ENCODE peak calls at places on chromosome 3, in nine cellular contexts. One of them, this sample, is unnamed.

GRCh38 chr3:85162905-85163304 is 204.1 kb downstream of the CADM2 start:
- DNase-seq in hepatocyte: no peak
- DNase-seq in neural progenitor cell: no peak
- DNase-seq in MM.1S: no peak
- DNase-seq in HCT116: no peak
- DNase-seq in OCI-LY7: no peak
- DNase-seq in PC-3: no peak
- DNase-seq in SK-N-SH: no peak
- DNase-seq in GM23338: no peak
- DNase-seq in this sample: no peak

GRCh38 chr3:197466586-197467399 is 89.0 kb downstream of the BDH1 start:
- DNase-seq in hepatocyte: peak; percentile 38
- DNase-seq in neural progenitor cell: no peak
- DNase-seq in MM.1S: no peak
- DNase-seq in HCT116: no peak
- DNase-seq in OCI-LY7: no peak
- DNase-seq in PC-3: peak; percentile 55
- DNase-seq in SK-N-SH: peak; percentile 78
- DNase-seq in GM23338: no peak
- DNase-seq in this sample: peak; percentile 87

GRCh38 chr3:146464005-146464595 is 5.3 kb downstream of the PLSCR2 start:
- DNase-seq in hepatocyte: no peak
- DNase-seq in neural progenitor cell: no peak
- DNase-seq in MM.1S: no peak
- DNase-seq in HCT116: no peak
- DNase-seq in OCI-LY7: no peak
- DNase-seq in PC-3: peak; percentile 76
- DNase-seq in SK-N-SH: no peak
- DNase-seq in GM23338: no peak
- DNase-seq in this sample: peak; percentile 72

GRCh38 chr3:147413712-147414325 is 4.7 kb downstream of the ZIC1 start:
- DNase-seq in hepatocyte: no peak
- DNase-seq in neural progenitor cell: peak; percentile 58
- DNase-seq in MM.1S: peak; percentile 12
- DNase-seq in HCT116: no peak
- DNase-seq in OCI-LY7: no peak
- DNase-seq in PC-3: no peak
- DNase-seq in SK-N-SH: no peak
- DNase-seq in GM23338: peak; percentile 83
- DNase-seq in this sample: no peak

GRCh38 chr3:32842531-32842931 is 24.7 kb downstream of the TRIM71 start:
- DNase-seq in hepatocyte: no peak
- DNase-seq in neural progenitor cell: no peak
- DNase-seq in MM.1S: peak; percentile 51
- DNase-seq in HCT116: no peak
- DNase-seq in OCI-LY7: peak; percentile 12
- DNase-seq in PC-3: peak; percentile 11
- DNase-seq in SK-N-SH: no peak
- DNase-seq in GM23338: no peak
- DNase-seq in this sample: no peak

GRCh38 chr3:136751259-136752045 is 726 bp downstream of the STAG1 start:
- DNase-seq in hepatocyte: peak; percentile 86
- DNase-seq in neural progenitor cell: peak; percentile 94
- DNase-seq in MM.1S: peak; percentile 69
- DNase-seq in HCT116: no peak
- DNase-seq in OCI-LY7: peak; percentile 80
- DNase-seq in PC-3: peak; percentile 54
- DNase-seq in SK-N-SH: peak; percentile 86
- DNase-seq in GM23338: peak; percentile 79
- DNase-seq in this sample: peak; percentile 84

GRCh38 chr3:71926242-71926560 is 141.3 kb upstream of the PROK2 start:
- DNase-seq in hepatocyte: peak; percentile 77
- DNase-seq in neural progenitor cell: peak; percentile 44
- DNase-seq in MM.1S: peak; percentile 39
- DNase-seq in HCT116: peak; percentile 65
- DNase-seq in OCI-LY7: peak; percentile 59
- DNase-seq in PC-3: peak; percentile 74
- DNase-seq in SK-N-SH: peak; percentile 45
- DNase-seq in GM23338: peak; percentile 95
- DNase-seq in this sample: peak; percentile 9

GRCh38 chr3:172626241-172626640 is 84.6 kb downstream of the NCEH1 start:
- DNase-seq in hepatocyte: no peak
- DNase-seq in neural progenitor cell: no peak
- DNase-seq in MM.1S: no peak
- DNase-seq in HCT116: no peak
- DNase-seq in OCI-LY7: no peak
- DNase-seq in PC-3: peak; percentile 71
- DNase-seq in SK-N-SH: no peak
- DNase-seq in GM23338: no peak
- DNase-seq in this sample: peak; percentile 73

DNA sequence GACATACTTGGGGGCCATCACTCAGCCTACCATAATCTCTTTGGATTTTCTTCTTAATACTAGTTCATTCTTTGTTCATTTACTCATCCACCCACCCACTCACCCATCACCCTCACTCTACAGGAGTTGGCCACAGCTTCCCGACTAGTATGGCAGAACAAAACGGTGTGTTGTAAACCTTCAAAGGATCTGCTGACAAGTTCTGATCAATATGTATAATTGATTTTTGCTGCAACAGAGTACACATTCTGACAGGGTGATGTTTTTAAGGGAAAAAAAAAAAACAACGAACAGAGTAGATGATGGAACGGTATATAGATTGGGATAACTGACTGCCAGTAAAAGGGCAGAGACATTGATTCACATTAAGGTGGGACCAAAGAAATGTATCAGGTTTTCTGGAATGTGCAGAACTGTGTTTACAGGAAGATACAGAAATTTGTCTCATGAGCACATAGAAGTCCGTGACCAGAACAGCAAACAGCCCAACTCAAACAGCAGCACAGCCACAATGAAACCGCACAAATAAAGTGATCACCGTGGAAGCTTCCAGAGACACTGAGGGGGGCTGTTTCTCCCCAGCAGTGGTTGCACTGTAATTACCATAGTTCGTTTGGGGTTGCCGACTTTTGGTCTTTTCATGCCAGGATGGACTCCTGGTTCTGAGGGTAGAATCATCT is 931.9 kb downstream of the FHIT start:
- DNase-seq in hepatocyte: no peak
- DNase-seq in neural progenitor cell: no peak
- DNase-seq in MM.1S: no peak
- DNase-seq in HCT116: no peak
- DNase-seq in OCI-LY7: no peak
- DNase-seq in PC-3: no peak
- DNase-seq in SK-N-SH: no peak
- DNase-seq in GM23338: no peak
- DNase-seq in this sample: no peak
- TF ChIP-seq EZH2phosphoT487 in hepatocyte: no peak
- TF ChIP-seq EZH2phosphoT487 in neural progenitor cell: no peak
- TF ChIP-seq EZH2phosphoT487 in MM.1S: no peak
- TF ChIP-seq EZH2phosphoT487 in HCT116: no peak
- TF ChIP-seq EZH2phosphoT487 in OCI-LY7: no peak
- TF ChIP-seq EZH2phosphoT487 in PC-3: no peak
- TF ChIP-seq EZH2phosphoT487 in SK-N-SH: no peak
- TF ChIP-seq EZH2phosphoT487 in GM23338: no peak
- TF ChIP-seq EZH2phosphoT487 in this sample: no peak

GRCh38 chr3:99868438-99868723 is 50.7 kb downstream of the CMSS1 start:
- DNase-seq in hepatocyte: peak; percentile 49
- DNase-seq in neural progenitor cell: no peak
- DNase-seq in MM.1S: no peak
- DNase-seq in HCT116: no peak
- DNase-seq in OCI-LY7: peak; percentile 24
- DNase-seq in PC-3: peak; percentile 36
- DNase-seq in SK-N-SH: no peak
- DNase-seq in GM23338: no peak
- DNase-seq in this sample: peak; percentile 49

GRCh38 chr3:99869621-99870020 is 52.0 kb downstream of the CMSS1 start:
- DNase-seq in hepatocyte: no peak
- DNase-seq in neural progenitor cell: no peak
- DNase-seq in MM.1S: no peak
- DNase-seq in HCT116: no peak
- DNase-seq in OCI-LY7: no peak
- DNase-seq in PC-3: no peak
- DNase-seq in SK-N-SH: no peak
- DNase-seq in GM23338: no peak
- DNase-seq in this sample: no peak

GRCh38 chr3:99870712-99871111 is 53.0 kb downstream of the CMSS1 start:
- DNase-seq in hepatocyte: no peak
- DNase-seq in neural progenitor cell: no peak
- DNase-seq in MM.1S: no peak
- DNase-seq in HCT116: no peak
- DNase-seq in OCI-LY7: no peak
- DNase-seq in PC-3: no peak
- DNase-seq in SK-N-SH: no peak
- DNase-seq in GM23338: no peak
- DNase-seq in this sample: no peak

GRCh38 chr3:99872633-99873254 is 55.1 kb downstream of the CMSS1 start:
- DNase-seq in hepatocyte: no peak
- DNase-seq in neural progenitor cell: no peak
- DNase-seq in MM.1S: no peak
- DNase-seq in HCT116: no peak
- DNase-seq in OCI-LY7: no peak
- DNase-seq in PC-3: no peak
- DNase-seq in SK-N-SH: no peak
- DNase-seq in GM23338: no peak
- DNase-seq in this sample: peak; percentile 46

DNA sequence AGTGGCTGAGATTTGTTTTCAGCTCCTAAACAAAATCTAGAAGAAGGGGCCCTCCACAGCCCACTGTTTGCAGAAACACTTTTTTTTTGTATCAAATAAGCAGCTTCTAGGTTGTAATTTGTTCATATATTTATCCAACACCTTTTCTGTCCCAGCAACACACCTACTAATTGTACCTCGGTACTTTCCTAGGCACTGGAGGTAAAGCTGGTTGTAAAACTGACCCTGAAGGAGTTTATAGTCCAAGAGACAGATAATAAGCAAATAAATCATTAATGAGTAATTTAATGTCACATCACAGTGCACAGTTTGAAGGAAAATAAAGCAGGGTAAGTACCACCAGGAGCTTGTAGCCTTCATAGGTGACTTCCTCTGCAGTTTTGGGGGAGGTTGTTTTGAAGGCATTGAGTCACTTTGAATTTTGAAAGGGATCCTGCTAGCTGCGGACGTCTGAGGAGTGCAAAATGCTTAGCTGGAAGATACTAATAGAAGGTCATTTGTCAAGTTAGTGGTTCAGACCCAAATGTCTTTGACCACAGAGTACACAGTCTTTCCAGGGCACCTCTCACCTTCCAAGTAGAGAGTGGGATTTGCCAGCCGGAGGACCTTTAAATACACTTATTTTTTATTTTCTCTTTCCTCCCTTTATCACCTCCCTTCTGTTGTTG is 53.7 kb downstream of the CMSS1 start:
- DNase-seq in hepatocyte: no peak
- DNase-seq in neural progenitor cell: no peak
- DNase-seq in MM.1S: no peak
- DNase-seq in HCT116: no peak
- DNase-seq in OCI-LY7: no peak
- DNase-seq in PC-3: no peak
- DNase-seq in SK-N-SH: no peak
- DNase-seq in GM23338: no peak
- DNase-seq in this sample: peak; percentile 50
- H3K79me2 ChIP-seq in hepatocyte: peaks cover 95% of the 10 kb centered on the region
- H3K79me2 ChIP-seq in neural progenitor cell: no peaks in the 10 kb centered on the region
- H3K79me2 ChIP-seq in MM.1S: no peaks in the 10 kb centered on the region
- H3K79me2 ChIP-seq in HCT116: peaks cover 12% of the 10 kb centered on the region
- H3K79me2 ChIP-seq in OCI-LY7: no peaks in the 10 kb centered on the region
- H3K79me2 ChIP-seq in PC-3: peaks cover 37% of the 10 kb centered on the region
- H3K79me2 ChIP-seq in SK-N-SH: peaks cover 96% of the 10 kb centered on the region
- H3K79me2 ChIP-seq in GM23338: no peaks in the 10 kb centered on the region
- H3K79me2 ChIP-seq in this sample: peaks cover 100% of the 10 kb centered on the region

GRCh38 chr3:15905041-15905440 is 107.3 kb upstream of the ANKRD28 start:
- DNase-seq in hepatocyte: no peak
- DNase-seq in neural progenitor cell: no peak
- DNase-seq in MM.1S: no peak
- DNase-seq in HCT116: no peak
- DNase-seq in OCI-LY7: no peak
- DNase-seq in PC-3: no peak
- DNase-seq in SK-N-SH: no peak
- DNase-seq in GM23338: no peak
- DNase-seq in this sample: no peak

GRCh38 chr3:15899438-15899837 is 101.7 kb upstream of the ANKRD28 start:
- DNase-seq in hepatocyte: no peak
- DNase-seq in neural progenitor cell: no peak
- DNase-seq in MM.1S: no peak
- DNase-seq in HCT116: peak; percentile 40
- DNase-seq in OCI-LY7: peak; percentile 9
- DNase-seq in PC-3: peak; percentile 41
- DNase-seq in SK-N-SH: no peak
- DNase-seq in GM23338: no peak
- DNase-seq in this sample: peak; percentile 86

GRCh38 chr3:15903164-15903563 is 105.4 kb upstream of the ANKRD28 start:
- DNase-seq in hepatocyte: no peak
- DNase-seq in neural progenitor cell: no peak
- DNase-seq in MM.1S: no peak
- DNase-seq in HCT116: no peak
- DNase-seq in OCI-LY7: no peak
- DNase-seq in PC-3: no peak
- DNase-seq in SK-N-SH: no peak
- DNase-seq in GM23338: no peak
- DNase-seq in this sample: peak; percentile 82

DNA sequence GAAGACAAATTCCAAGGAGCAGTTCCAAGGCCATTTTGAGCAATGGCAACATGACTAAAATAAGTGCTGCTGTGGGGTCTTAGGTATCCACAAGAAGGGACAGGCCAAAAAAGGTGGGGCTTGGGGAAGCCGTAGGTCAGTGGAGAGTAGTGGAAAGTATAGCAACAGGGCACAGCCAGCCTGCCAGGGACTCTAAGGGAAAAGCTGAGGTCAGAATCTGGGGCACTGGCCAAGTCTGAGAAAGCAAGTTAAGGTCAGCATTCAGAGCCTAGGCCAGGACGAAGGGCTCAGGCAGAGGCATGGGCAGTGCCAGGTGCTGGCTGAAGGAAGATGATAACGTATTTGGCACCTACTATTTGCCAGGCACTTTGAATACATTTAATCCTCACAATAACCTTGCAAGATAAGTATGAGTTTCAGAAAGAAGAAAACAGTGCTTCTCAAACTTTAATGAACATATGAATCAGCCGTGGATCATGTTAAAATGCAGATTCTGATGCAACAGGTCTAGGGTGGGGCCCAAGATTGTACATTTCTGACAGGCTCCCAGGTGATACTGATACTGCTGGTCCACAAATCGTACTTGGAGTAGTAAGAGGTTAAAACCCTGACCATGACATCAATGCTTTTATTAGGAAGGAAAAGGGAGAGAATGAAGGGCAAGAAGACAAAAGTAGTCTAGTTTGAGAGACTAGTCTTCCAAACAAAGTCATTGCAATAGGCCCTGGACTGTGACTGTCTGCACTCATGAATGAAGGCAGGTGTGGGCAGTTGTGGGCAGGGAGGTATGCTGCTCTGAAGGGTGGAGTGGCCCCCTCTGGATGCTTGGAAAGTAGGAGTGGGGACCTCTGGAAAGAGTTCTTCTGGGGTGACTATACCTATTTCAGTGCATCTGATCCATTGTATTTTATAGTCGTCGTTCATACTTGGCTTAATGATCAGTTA is 106.3 kb upstream of the ANKRD28 start:
- DNase-seq in hepatocyte: no peak
- DNase-seq in neural progenitor cell: no peak
- DNase-seq in MM.1S: no peak
- DNase-seq in HCT116: no peak
- DNase-seq in OCI-LY7: no peak
- DNase-seq in PC-3: peak; percentile 3
- DNase-seq in SK-N-SH: no peak
- DNase-seq in GM23338: no peak
- DNase-seq in this sample: peak; percentile 61
- TF ChIP-seq EZH2phosphoT487 in hepatocyte: no peak
- TF ChIP-seq EZH2phosphoT487 in neural progenitor cell: no peak
- TF ChIP-seq EZH2phosphoT487 in MM.1S: no peak
- TF ChIP-seq EZH2phosphoT487 in HCT116: no peak
- TF ChIP-seq EZH2phosphoT487 in OCI-LY7: no peak
- TF ChIP-seq EZH2phosphoT487 in PC-3: no peak
- TF ChIP-seq EZH2phosphoT487 in SK-N-SH: no peak
- TF ChIP-seq EZH2phosphoT487 in GM23338: no peak
- TF ChIP-seq EZH2phosphoT487 in this sample: no peak

GRCh38 chr3:111681705-111682426 is 86.7 kb upstream of the ZBED2 start:
- DNase-seq in hepatocyte: no peak
- DNase-seq in neural progenitor cell: no peak
- DNase-seq in MM.1S: peak; percentile 88
- DNase-seq in HCT116: no peak
- DNase-seq in OCI-LY7: no peak
- DNase-seq in PC-3: peak; percentile 90
- DNase-seq in SK-N-SH: no peak
- DNase-seq in GM23338: no peak
- DNase-seq in this sample: no peak
- H3K79me2 ChIP-seq in hepatocyte: peaks cover 23% of the 10 kb centered on the region
- H3K79me2 ChIP-seq in neural progenitor cell: no peaks in the 10 kb centered on the region
- H3K79me2 ChIP-seq in MM.1S: peaks cover 68% of the 10 kb centered on the region
- H3K79me2 ChIP-seq in HCT116: peaks cover 93% of the 10 kb centered on the region
- H3K79me2 ChIP-seq in OCI-LY7: no peaks in the 10 kb centered on the region
- H3K79me2 ChIP-seq in PC-3: peaks cover 93% of the 10 kb centered on the region
- H3K79me2 ChIP-seq in SK-N-SH: peaks cover 100% of the 10 kb centered on the region
- H3K79me2 ChIP-seq in GM23338: no peaks in the 10 kb centered on the region
- H3K79me2 ChIP-seq in this sample: no peaks in the 10 kb centered on the region

This sample was measured in GM23248.